ENCODE peak calls at places on chromosomes 11 and 22, in eight cellular contexts. A is HS-27A; Y is MM.1S; J is heart right ventricle; E is NCI-H1092 treated with DMSO at 0.1 percent for 48 hours; P is activated CD4-positive, alpha-beta T cell treated with anti-CD3 and anti-CD28 coated beads, Interleukin-2, amount 50 U/mL, for 48 hours; Q is ACHN; S is frontal cortex. B is an unnamed sample.

GRCh38 chr11:73372371-73372993 is 3.7 kb upstream of the RELT start:
- DNase-seq in E (no peak), A (no peak), J (no peak), Q (peak), Y (peak), P (no peak), S (no peak), B (no peak)

GRCh38 chr22:43388420-43388851 is 23.4 kb upstream of the MPPED1 start:
- DNase-seq in S (peak), J (peak), A (no peak), P (peak), Y (peak), Q (peak), E (peak), B (peak)

GRCh38 chr22:39468487-39469325 is 11.9 kb downstream of the MGAT3 start:
- DNase-seq in E (no peak), Y (no peak), P (no peak), J (no peak), S (no peak), Q (no peak), A (no peak), B (no peak)

GRCh38 chr22:26546282-26546681 is 34.0 kb upstream of the TFIP11 start:
- DNase-seq in Y (no peak), Q (no peak), J (peak), E (no peak), A (no peak), P (no peak), S (no peak), B (no peak)

GRCh38 chr11:85464283-85464682 is 162.9 kb downstream of the DLG2 start:
- DNase-seq in Q (no peak), P (no peak), J (no peak), E (no peak), A (no peak), S (no peak), Y (no peak), B (no peak)

GRCh38 chr11:69700278-69701140 is 3.3 kb downstream of the FGF19 start:
- DNase-seq in J (peak), E (peak), Y (no peak), A (peak), Q (peak), P (no peak), S (peak), B (no peak)

GRCh38 chr22:24473278-24473677 is 21.9 kb upstream of the UPB1 start:
- DNase-seq in P (no peak), S (no peak), E (no peak), Y (no peak), A (no peak), J (no peak), Q (no peak), B (no peak)

GRCh38 chr22:49551897-49552659 is 275.6 kb downstream of the BRD1 start:
- DNase-seq in E (no peak), A (no peak), Q (no peak), S (no peak), Y (no peak), J (no peak), P (no peak), B (no peak)

GRCh38 chr22:36055376-36056310 is 27.0 kb upstream of the RBFOX2 start:
- DNase-seq in Q (no peak), S (no peak), E (peak), J (peak), P (no peak), A (no peak), Y (no peak), B (no peak)

GRCh38 chr11:61777234-61778090 is 14.9 kb downstream of the TMEM258 start:
- DNase-seq in A (no peak), Y (no peak), Q (no peak), S (peak), J (peak), E (no peak), P (peak), B (no peak)

GRCh38 chr11:28877366-28877765 is 769.2 kb downstream of the METTL15 start:
- DNase-seq in P (no peak), E (no peak), A (no peak), Q (peak), S (no peak), J (no peak), Y (no peak), B (no peak)

B was measured in lower leg skin.